ENCODE peak calls at places on chromosome X, in four cellular contexts. M, T, Z and P are unnamed samples.

GRCh38 chrX:87798039-87798438 is 280.4 kb downstream of the KLHL4 start:
- DNase-seq in M (no peak), T (no peak), Z (no peak), P (no peak)

GRCh38 chrX:18889982-18890381 is 93.9 kb downstream of the PHKA2 start:
- DNase-seq in M (no peak), T (no peak), Z (no peak), P (no peak)

GRCh38 chrX:12949927-12950656 is 24.8 kb upstream of the TMSB4X start:
- DNase-seq in M (peak; percentile 83), T (no peak), Z (no peak), P (peak; percentile 87)

GRCh38 chrX:132858018-132858417 is 100.4 kb downstream of the HS6ST2 start:
- DNase-seq in M (no peak), T (no peak), Z (no peak), P (no peak)

GRCh38 chrX:39675619-39676018 is 422.1 kb downstream of the BCOR start:
- DNase-seq in M (no peak), T (no peak), Z (no peak), P (no peak)

GRCh38 chrX:11499076-11500044 is 166.4 kb downstream of the ARHGAP6 start:
- DNase-seq in M (no peak), T (no peak), Z (no peak), P (no peak)

GRCh38 chrX:22922961-22923360 is 76.8 kb upstream of the DDX53 start:
- DNase-seq in M (no peak), T (no peak), Z (no peak), P (no peak)

GRCh38 chrX:3346436-3347329 is at the start of gene MXRA5:
- DNase-seq in M (no peak), T (peak; percentile 21), Z (peak; percentile 69), P (no peak)

GRCh38 chrX:48700951-48701653 is 4.6 kb downstream of the SUV39H1 start:
- DNase-seq in M (no peak), T (no peak), Z (no peak), P (no peak)

GRCh38 chrX:129749069-129749468 is 10.3 kb downstream of the XPNPEP2 start:
- DNase-seq in M (no peak), T (no peak), Z (no peak), P (no peak)

GRCh38 chrX:11423362-11423818 is 130.2 kb downstream of the AMELX start:
- DNase-seq in M (peak; percentile 29), T (no peak), Z (peak; percentile 4), P (no peak)

GRCh38 chrX:23952984-23953907 is 45.4 kb downstream of the CXorf58 start:
- DNase-seq in M (no peak), T (no peak), Z (peak; percentile 76), P (no peak)

GRCh38 chrX:26918633-26919032 is 544.5 kb downstream of the PPP4R3C start:
- DNase-seq in M (no peak), T (peak; percentile 15), Z (peak; percentile 77), P (no peak)

GRCh38 chrX:108699368-108699767 is 37.0 kb downstream of the IRS4 start:
- DNase-seq in M (no peak), T (peak; percentile 0), Z (peak; percentile 54), P (no peak)

GRCh38 chrX:136745215-136746173 is 35.2 kb downstream of the ARHGEF6 start:
- DNase-seq in M (no peak), T (no peak), Z (no peak), P (no peak)

GRCh38 chrX:118566359-118566758 is 70.7 kb downstream of the DOCK11 start:
- DNase-seq in M (no peak), T (no peak), Z (no peak), P (no peak)

GRCh38 chrX:9682861-9683260 is 82.8 kb downstream of the GPR143 start:
- DNase-seq in M (no peak), T (no peak), Z (no peak), P (no peak)
- H3K4me3 ChIP-seq in M (no peak overlapping the region), T (no peak overlapping the region), Z (no peak overlapping the region), P (no peak overlapping the region)

GRCh38 chrX:154040307-154040756 is 20.6 kb upstream of the IRAK1 start:
- DNase-seq in M (no peak), T (no peak), Z (no peak), P (no peak)

GRCh38 chrX:154046262-154046771 is 26.6 kb upstream of the IRAK1 start:
- DNase-seq in M (no peak), T (no peak), Z (peak; percentile 23), P (no peak)

GRCh38 chrX:154044045-154044444 is 24.3 kb upstream of the IRAK1 start:
- DNase-seq in M (no peak), T (no peak), Z (no peak), P (no peak)

GRCh38 chrX:154040863-154041262 is 21.2 kb upstream of the IRAK1 start:
- DNase-seq in M (no peak), T (no peak), Z (no peak), P (no peak)

GRCh38 chrX:154043003-154043402 is 23.3 kb upstream of the IRAK1 start:
- DNase-seq in M (no peak), T (no peak), Z (no peak), P (no peak)
- H3K4me1 ChIP-seq in M (peaks cover 75% of the 10 kb centered on the region), T (peaks cover 10% of the 10 kb centered on the region), Z (no peaks in the 10 kb centered on the region), P (peaks cover 63% of the 10 kb centered on the region)

DNA sequence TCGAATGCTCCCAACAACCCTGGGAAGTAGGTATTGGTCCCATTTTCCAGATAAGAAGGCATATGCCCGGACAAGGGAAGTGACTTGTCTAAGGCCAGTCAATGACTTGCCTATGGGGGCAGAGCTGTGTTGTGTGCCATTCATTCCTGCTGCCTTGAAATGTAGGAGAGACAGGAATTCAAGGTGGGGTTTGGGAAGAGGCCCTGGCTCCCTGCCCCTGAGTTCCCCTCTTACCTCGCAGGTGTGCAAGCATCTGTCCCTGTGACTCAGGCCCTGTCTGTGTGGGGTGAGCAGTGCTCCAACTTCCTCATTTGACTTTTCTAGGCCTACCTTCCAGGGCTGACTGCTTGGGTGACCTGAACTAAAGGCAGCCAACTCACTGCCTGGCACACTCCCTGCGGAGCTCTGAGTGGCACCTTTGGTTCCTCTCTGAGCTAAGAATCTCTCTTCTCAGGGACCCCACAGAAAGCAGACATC is 5.1 kb downstream of the EFNB1 start:
- DNase-seq in M (no peak), T (no peak), Z (no peak), P (no peak)
- H3K27ac ChIP-seq in M (peak overlapping the region; percentile 37), T (no peak overlapping the region), Z (no peak overlapping the region), P (no peak overlapping the region)

GRCh38 chrX:100831219-100831946 is 11.2 kb downstream of the CSTF2 start:
- DNase-seq in M (no peak), T (no peak), Z (no peak), P (no peak)

GRCh38 chrX:100830547-100830946 is 10.4 kb downstream of the CSTF2 start:
- DNase-seq in M (no peak), T (no peak), Z (no peak), P (no peak)

GRCh38 chrX:100829730-100830129 is 9.5 kb downstream of the CSTF2 start:
- DNase-seq in M (no peak), T (no peak), Z (no peak), P (no peak)

GRCh38 chrX:100830143-100830542 is 10.0 kb downstream of the CSTF2 start:
- DNase-seq in M (no peak), T (no peak), Z (no peak), P (no peak)
- H3K4me3 ChIP-seq in M (no peak overlapping the region), T (no peak overlapping the region), Z (no peak overlapping the region), P (no peak overlapping the region)

DNA sequence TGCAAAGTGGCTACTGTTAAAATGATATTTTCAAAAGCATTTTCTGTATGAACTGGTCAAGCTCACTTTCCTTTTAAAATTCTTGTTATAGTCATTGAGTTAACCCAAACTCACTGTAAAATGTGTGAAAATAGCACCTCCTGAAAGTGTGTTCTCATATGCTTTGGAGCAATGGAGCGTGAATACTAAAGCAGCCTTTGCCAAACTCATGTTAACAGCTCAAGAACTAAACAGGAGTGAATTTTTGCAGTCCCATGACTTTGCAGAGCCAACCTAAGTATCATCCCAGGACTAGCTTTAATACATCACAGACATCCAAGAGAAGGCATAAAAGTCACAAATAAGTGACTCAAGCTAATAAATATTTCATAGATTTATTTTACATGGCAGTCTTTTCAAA is 2.3 kb downstream of the AMMECR1 start:
- DNase-seq in M (no peak), T (no peak), Z (no peak), P (no peak)
- H3K4me1 ChIP-seq in M (peaks cover 15% of the 10 kb centered on the region), T (no peaks in the 10 kb centered on the region), Z (no peaks in the 10 kb centered on the region), P (peaks cover 4% of the 10 kb centered on the region)